ENCODE peak calls at places on chromosomes 16 and 17, in five cellular contexts. One of them, this sample, is unnamed.

GRCh38 chr16:69833791-69834282 is 71.7 kb downstream of the WWP2 start:
- DNase-seq in AG10803: no peak
- DNase-seq in transverse colon: peak; percentile 47
- DNase-seq in astrocyte of the spinal cord: no peak
- DNase-seq in cardiac fibroblast: no peak
- DNase-seq in this sample: no peak

GRCh38 chr17:65489413-65490170 is 71.9 kb downstream of the AXIN2 start:
- DNase-seq in AG10803: peak; percentile 4
- DNase-seq in transverse colon: no peak
- DNase-seq in astrocyte of the spinal cord: no peak
- DNase-seq in cardiac fibroblast: no peak
- DNase-seq in this sample: no peak

GRCh38 chr17:8019665-8020064 is 17.2 kb downstream of the GUCY2D start:
- DNase-seq in AG10803: no peak
- DNase-seq in transverse colon: no peak
- DNase-seq in astrocyte of the spinal cord: peak; percentile 9
- DNase-seq in cardiac fibroblast: peak; percentile 66
- DNase-seq in this sample: no peak

GRCh38 chr16:19375561-19376158 is 42.0 kb upstream of the TMC5 start:
- DNase-seq in astrocyte of the spinal cord: peak; percentile 57
- DNase-seq in transverse colon: peak; percentile 40
- DNase-seq in cardiac fibroblast: peak; percentile 70
- DNase-seq in AG10803: peak; percentile 38
- DNase-seq in this sample: peak; percentile 26

GRCh38 chr16:54066451-54067056 is 220.0 kb downstream of the IRX3 start:
- DNase-seq in astrocyte of the spinal cord: no peak
- DNase-seq in AG10803: no peak
- DNase-seq in cardiac fibroblast: no peak
- DNase-seq in transverse colon: no peak
- DNase-seq in this sample: no peak

GRCh38 chr17:30199600-30199999 is 35.9 kb downstream of the SLC6A4 start:
- DNase-seq in AG10803: no peak
- DNase-seq in astrocyte of the spinal cord: no peak
- DNase-seq in transverse colon: no peak
- DNase-seq in cardiac fibroblast: peak; percentile 7
- DNase-seq in this sample: no peak

GRCh38 chr17:78977992-78978973 is 1.4 kb downstream of the LGALS3BP start:
- DNase-seq in astrocyte of the spinal cord: no peak
- DNase-seq in AG10803: no peak
- DNase-seq in cardiac fibroblast: no peak
- DNase-seq in transverse colon: no peak
- DNase-seq in this sample: no peak

GRCh38 chr17:63446981-63447687 is 1.0 kb upstream of the CYB561 start:
- DNase-seq in cardiac fibroblast: no peak
- DNase-seq in transverse colon: peak; percentile 56
- DNase-seq in AG10803: no peak
- DNase-seq in astrocyte of the spinal cord: no peak
- DNase-seq in this sample: no peak

GRCh38 chr16:50838885-50839284 is 97.0 kb downstream of the CYLD start:
- DNase-seq in cardiac fibroblast: no peak
- DNase-seq in astrocyte of the spinal cord: no peak
- DNase-seq in transverse colon: no peak
- DNase-seq in AG10803: no peak
- DNase-seq in this sample: no peak

GRCh38 chr17:4001048-4001590 is 36.9 kb upstream of the ATP2A3 start:
- DNase-seq in AG10803: peak; percentile 28
- DNase-seq in cardiac fibroblast: peak; percentile 29
- DNase-seq in astrocyte of the spinal cord: no peak
- DNase-seq in transverse colon: no peak
- DNase-seq in this sample: no peak

GRCh38 chr17:82949361-82949760 is 109.5 kb upstream of the ZNF750 start:
- DNase-seq in astrocyte of the spinal cord: no peak
- DNase-seq in cardiac fibroblast: no peak
- DNase-seq in AG10803: no peak
- DNase-seq in transverse colon: no peak
- DNase-seq in this sample: no peak

GRCh38 chr16:15592324-15592723 is 50.6 kb downstream of the MARF1 start:
- DNase-seq in cardiac fibroblast: no peak
- DNase-seq in astrocyte of the spinal cord: no peak
- DNase-seq in transverse colon: peak; percentile 27
- DNase-seq in AG10803: no peak
- DNase-seq in this sample: no peak

DNA sequence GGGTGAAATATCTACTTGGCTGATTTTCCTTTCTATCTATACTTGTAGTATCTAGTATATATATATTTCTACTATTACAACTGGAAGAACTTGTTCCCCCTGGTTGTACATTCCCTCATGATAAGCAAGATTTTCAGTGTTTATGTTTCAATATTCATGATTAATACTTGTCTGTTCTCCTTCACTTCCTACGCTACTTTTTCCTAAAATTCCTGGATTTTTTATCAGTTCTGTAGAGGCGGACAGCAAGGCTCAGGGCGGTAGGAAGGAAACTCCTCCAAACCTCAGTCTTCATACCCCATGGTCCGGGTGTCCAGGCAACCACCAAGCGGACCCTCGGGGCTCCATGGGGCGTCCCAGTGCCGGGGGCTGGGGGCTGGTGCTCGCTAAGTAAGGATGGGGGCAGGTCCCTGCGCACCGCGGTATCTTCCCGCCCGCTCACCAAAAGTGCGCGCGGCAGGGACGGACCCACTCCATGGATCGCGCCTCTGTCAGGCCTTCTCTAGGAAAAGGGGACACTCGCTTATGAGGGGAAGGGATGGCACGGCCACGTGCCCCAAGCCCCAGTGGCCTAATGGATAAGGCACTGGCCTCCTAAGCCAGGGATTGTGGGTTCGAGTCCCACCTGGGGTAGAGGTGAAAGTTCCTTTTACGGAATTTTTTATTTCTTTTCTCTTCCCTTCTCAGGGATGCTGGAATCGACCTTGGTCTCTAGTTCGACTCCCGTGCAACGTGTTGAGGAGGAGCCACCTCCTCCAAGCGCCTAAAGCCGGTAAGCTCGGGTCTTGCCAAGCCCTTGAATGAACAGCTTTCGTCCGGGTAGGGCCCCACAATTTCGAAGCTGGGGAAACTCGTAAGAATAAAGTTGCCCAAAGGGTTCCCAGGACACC is 13.2 kb downstream of the ATP5PD start:
- DNase-seq in transverse colon: peak; percentile 93
- DNase-seq in AG10803: peak; percentile 89
- DNase-seq in astrocyte of the spinal cord: peak; percentile 92
- DNase-seq in cardiac fibroblast: peak; percentile 98
- DNase-seq in this sample: peak; percentile 93
- TF ChIP-seq CTCF in transverse colon: no peak
- TF ChIP-seq CTCF in AG10803: no peak
- TF ChIP-seq CTCF in astrocyte of the spinal cord: no peak
- TF ChIP-seq CTCF in cardiac fibroblast: no peak
- TF ChIP-seq CTCF in this sample: no peak

GRCh38 chr17:48150602-48151001 is 43.0 kb downstream of the SNX11 start:
- DNase-seq in transverse colon: no peak
- DNase-seq in astrocyte of the spinal cord: no peak
- DNase-seq in cardiac fibroblast: no peak
- DNase-seq in AG10803: no peak
- DNase-seq in this sample: no peak

GRCh38 chr17:48150107-48150463 is 42.5 kb downstream of the SNX11 start:
- DNase-seq in cardiac fibroblast: no peak
- DNase-seq in AG10803: no peak
- DNase-seq in transverse colon: no peak
- DNase-seq in astrocyte of the spinal cord: no peak
- DNase-seq in this sample: no peak

GRCh38 chr17:48155889-48156670 is 48.5 kb downstream of the SNX11 start:
- DNase-seq in cardiac fibroblast: no peak
- DNase-seq in astrocyte of the spinal cord: no peak
- DNase-seq in AG10803: no peak
- DNase-seq in transverse colon: no peak
- DNase-seq in this sample: no peak

GRCh38 chr17:48149174-48150106 is 41.9 kb downstream of the SNX11 start:
- DNase-seq in cardiac fibroblast: peak; percentile 25
- DNase-seq in astrocyte of the spinal cord: no peak
- DNase-seq in transverse colon: no peak
- DNase-seq in AG10803: no peak
- DNase-seq in this sample: no peak

DNA sequence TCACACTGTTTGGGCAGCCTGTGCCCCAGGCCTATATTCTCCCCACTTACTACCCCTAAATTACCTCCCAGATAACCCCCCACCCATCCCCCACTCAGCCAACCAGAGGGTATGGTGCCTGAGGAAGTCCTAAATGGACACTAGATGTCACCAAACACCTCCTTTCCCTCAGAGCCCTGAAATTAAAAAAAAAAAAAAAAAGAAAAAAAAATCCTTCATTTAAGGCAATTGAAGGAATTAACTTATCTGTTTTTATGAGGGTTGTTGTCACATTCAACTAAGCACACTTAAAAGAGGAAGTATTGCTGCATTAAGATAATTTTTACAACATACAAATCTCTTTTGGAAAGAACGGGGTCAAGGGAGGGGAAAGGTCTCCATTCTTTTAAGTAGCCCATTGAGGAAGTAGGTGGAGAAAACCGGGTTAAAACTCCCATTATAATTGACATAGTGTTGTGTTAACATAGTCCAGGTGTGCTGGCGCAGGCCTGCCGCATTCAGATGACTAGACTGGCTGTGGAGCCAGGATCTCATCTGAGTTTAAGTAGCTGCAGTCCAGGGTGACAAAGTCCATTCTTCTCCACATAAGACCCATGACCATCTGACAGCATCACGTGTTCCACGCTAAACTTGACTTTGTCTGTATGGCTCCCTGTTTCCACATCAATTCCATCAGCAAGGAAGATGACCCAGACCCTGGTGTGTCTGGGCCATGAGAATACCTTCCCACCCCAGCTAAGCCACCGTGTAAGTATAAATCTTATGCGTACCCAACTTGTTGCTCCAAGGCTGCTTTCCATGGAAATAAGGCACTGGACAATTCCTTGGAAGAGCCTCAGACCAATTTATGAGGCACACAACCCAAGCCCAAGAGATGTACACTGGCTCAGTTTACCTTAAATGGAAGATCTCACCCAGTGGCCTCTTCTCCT is 46.4 kb downstream of the SNX11 start:
- DNase-seq in transverse colon: peak; percentile 68
- DNase-seq in cardiac fibroblast: peak; percentile 59
- DNase-seq in astrocyte of the spinal cord: peak; percentile 68
- DNase-seq in AG10803: peak; percentile 53
- DNase-seq in this sample: no peak
- TF ChIP-seq CTCF in transverse colon: peak; percentile 14
- TF ChIP-seq CTCF in cardiac fibroblast: peak; percentile 48
- TF ChIP-seq CTCF in astrocyte of the spinal cord: peak; percentile 69
- TF ChIP-seq CTCF in AG10803: peak; percentile 60
- TF ChIP-seq CTCF in this sample: peak; percentile 79

GRCh38 chr16:29819506-29819905 is 756 bp upstream of the MVP start:
- DNase-seq in AG10803: no peak
- DNase-seq in transverse colon: peak; percentile 61
- DNase-seq in cardiac fibroblast: no peak
- DNase-seq in astrocyte of the spinal cord: no peak
- DNase-seq in this sample: no peak
- TF ChIP-seq CTCF in AG10803: no peak
- TF ChIP-seq CTCF in transverse colon: no peak
- TF ChIP-seq CTCF in cardiac fibroblast: no peak
- TF ChIP-seq CTCF in astrocyte of the spinal cord: peak; percentile 35
- TF ChIP-seq CTCF in this sample: peak; percentile 36

GRCh38 chr16:83793179-83793578 is 14.6 kb upstream of the HSBP1 start:
- DNase-seq in transverse colon: no peak
- DNase-seq in cardiac fibroblast: no peak
- DNase-seq in AG10803: no peak
- DNase-seq in astrocyte of the spinal cord: no peak
- DNase-seq in this sample: no peak
- TF ChIP-seq CTCF in transverse colon: no peak
- TF ChIP-seq CTCF in cardiac fibroblast: no peak
- TF ChIP-seq CTCF in AG10803: no peak
- TF ChIP-seq CTCF in astrocyte of the spinal cord: no peak
- TF ChIP-seq CTCF in this sample: no peak

This sample was measured in HFFc6.